ENCODE peak calls at places on chromosome 9, in eight cellular contexts. C, L, N, D, U, K, M and X are unnamed samples.

GRCh38 chr9:676780-677458 is 164.6 kb upstream of the DMRT1 start:
- DNase-seq in D (no peak), C (no peak), N (no peak), L (no peak), M (no peak), K (no peak), U (no peak), X (no peak)

GRCh38 chr9:100730126-100730525 is 152.2 kb downstream of the CAVIN4 start:
- DNase-seq in K (no peak), M (no peak), L (no peak), C (no peak), D (no peak), U (no peak), N (no peak), X (no peak)

GRCh38 chr9:134483361-134484184 is 157.3 kb downstream of the RXRA start:
- DNase-seq in D (no peak), K (no peak), N (peak; percentile 3), L (no peak), M (no peak), U (no peak), C (no peak), X (peak; percentile 49)

GRCh38 chr9:7117676-7118561 is 360.1 kb downstream of the KDM4C start:
- DNase-seq in L (no peak), U (no peak), N (no peak), C (no peak), K (peak; percentile 84), M (peak; percentile 3), D (no peak), X (no peak)

GRCh38 chr9:30293231-30293630 is 2091.2 kb upstream of the ACO1 start:
- DNase-seq in U (no peak), K (no peak), L (no peak), C (no peak), D (no peak), M (no peak), N (no peak), X (no peak)

GRCh38 chr9:79129865-79130480 is 441.8 kb upstream of the TLE4 start:
- DNase-seq in N (peak; percentile 75), U (peak; percentile 70), K (peak; percentile 84), L (peak; percentile 62), D (peak; percentile 60), M (peak; percentile 45), C (peak; percentile 52), X (peak; percentile 46)

GRCh38 chr9:135622415-135623020 is 16.8 kb downstream of the GLT6D1 start:
- DNase-seq in K (no peak), C (no peak), N (no peak), M (no peak), L (no peak), D (no peak), U (no peak), X (no peak)

GRCh38 chr9:776086-776485 is 65.4 kb upstream of the DMRT1 start:
- DNase-seq in U (no peak), C (no peak), L (no peak), M (no peak), D (no peak), N (no peak), K (no peak), X (no peak)

GRCh38 chr9:136016882-136017812 is 56.0 kb upstream of the UBAC1 start:
- DNase-seq in D (no peak), M (no peak), K (no peak), L (no peak), C (no peak), U (peak; percentile 31), N (peak; percentile 22), X (no peak)

GRCh38 chr9:132585954-132586829 is 3.8 kb downstream of the BARHL1 start:
- DNase-seq in D (no peak), M (peak; percentile 26), K (no peak), C (no peak), N (no peak), L (no peak), U (no peak), X (no peak)

GRCh38 chr9:136488247-136489214 is 5.7 kb upstream of the SEC16A start:
- DNase-seq in M (no peak), N (peak; percentile 65), U (peak; percentile 81), L (peak; percentile 77), C (peak; percentile 77), K (peak; percentile 76), D (peak; percentile 62), X (peak; percentile 64)

GRCh38 chr9:118331622-118332045 is 627.4 kb downstream of the TLR4 start:
- DNase-seq in U (no peak), C (peak; percentile 48), K (no peak), D (no peak), N (no peak), M (no peak), L (no peak), X (peak; percentile 30)

GRCh38 chr9:114310471-114311450 is 12.1 kb upstream of the ORM1 start:
- DNase-seq in K (no peak), L (peak; percentile 14), U (no peak), C (peak; percentile 11), N (no peak), D (no peak), M (no peak), X (no peak)

GRCh38 chr9:113178087-113178486 is 27.3 kb downstream of the SLC31A2 start:
- DNase-seq in L (no peak), U (no peak), N (no peak), D (no peak), C (no peak), M (no peak), K (peak; percentile 41), X (no peak)

GRCh38 chr9:112532427-112532826 is 45.8 kb downstream of the KIAA1958 start:
- DNase-seq in C (no peak), U (no peak), L (peak; percentile 80), N (no peak), K (peak; percentile 56), M (no peak), D (no peak), X (peak; percentile 63)

GRCh38 chr9:13513262-13513661 is 233.8 kb upstream of the MPDZ start:
- DNase-seq in M (no peak), C (no peak), L (no peak), U (no peak), K (no peak), N (no peak), D (no peak), X (no peak)

GRCh38 chr9:128203842-128204551 is 818 bp downstream of the DNM1 start:
- DNase-seq in K (peak; percentile 61), L (no peak), M (peak; percentile 21), C (no peak), U (peak; percentile 22), D (no peak), N (peak; percentile 69), X (peak; percentile 77)

GRCh38 chr9:76591256-76591950 is 132.4 kb downstream of the GCNT1 start:
- DNase-seq in U (no peak), K (peak; percentile 61), M (no peak), C (no peak), L (no peak), N (no peak), D (no peak), X (no peak)

GRCh38 chr9:102867488-102867887 is 127.6 kb upstream of the CYLC2 start:
- DNase-seq in C (peak; percentile 14), M (no peak), K (no peak), N (no peak), D (no peak), U (no peak), L (no peak), X (peak; percentile 13)

GRCh38 chr9:131119600-131119999 is 5.8 kb upstream of the NUP214 start:
- DNase-seq in N (no peak), K (no peak), M (no peak), D (no peak), L (no peak), C (no peak), U (no peak), X (no peak)

GRCh38 chr9:13816837-13817236 is 497.1 kb downstream of the NFIB start:
- DNase-seq in K (no peak), C (no peak), N (no peak), D (no peak), L (no peak), M (no peak), U (no peak), X (no peak)

GRCh38 chr9:101727621-101728524 is 10.6 kb downstream of the GRIN3A start:
- DNase-seq in D (no peak), N (no peak), C (no peak), L (no peak), U (peak; percentile 47), K (peak; percentile 40), M (peak; percentile 34), X (no peak)

GRCh38 chr9:1759901-1760300 is 255.2 kb upstream of the SMARCA2 start:
- DNase-seq in U (no peak), C (no peak), K (no peak), D (no peak), L (no peak), N (no peak), M (no peak), X (no peak)

GRCh38 chr9:37555786-37556185 is 20.4 kb downstream of the FBXO10 start:
- DNase-seq in K (peak; percentile 60), N (no peak), C (no peak), M (no peak), L (no peak), U (no peak), D (no peak), X (no peak)

GRCh38 chr9:131667576-131667975 is 72.3 kb downstream of the RAPGEF1 start:
- DNase-seq in K (no peak), L (no peak), D (no peak), C (no peak), U (no peak), N (no peak), M (no peak), X (no peak)

GRCh38 chr9:5178126-5178805 is 7.2 kb downstream of the INSL6 start:
- DNase-seq in K (no peak), D (no peak), C (no peak), L (no peak), U (no peak), M (no peak), N (no peak), X (no peak)

GRCh38 chr9:133886563-133887501 is 105.3 kb downstream of the VAV2 start:
- DNase-seq in N (no peak), M (peak; percentile 64), D (no peak), C (no peak), L (no peak), K (no peak), U (no peak), X (no peak)

GRCh38 chr9:35763803-35764202 is 9.7 kb upstream of the MSMP start:
- DNase-seq in U (no peak), K (no peak), C (no peak), N (no peak), L (no peak), M (no peak), D (no peak), X (no peak)

GRCh38 chr9:95506438-95506691 is 10.4 kb downstream of the PTCH1 start:
- DNase-seq in K (peak; percentile 72), L (peak; percentile 51), D (no peak), C (peak; percentile 40), M (no peak), N (peak; percentile 60), U (peak; percentile 39), X (peak; percentile 82)

GRCh38 chr9:15975101-15975778 is 422.4 kb downstream of the CCDC171 start:
- DNase-seq in K (no peak), U (no peak), M (no peak), D (no peak), L (no peak), C (no peak), N (no peak), X (no peak)

GRCh38 chr9:32378993-32379729 is 5.3 kb upstream of the ACO1 start:
- DNase-seq in U (peak; percentile 55), N (peak; percentile 59), D (no peak), C (peak; percentile 55), M (peak; percentile 73), L (peak; percentile 59), K (peak; percentile 94), X (no peak)

GRCh38 chr9:3876553-3876952 is 350.8 kb upstream of the RFX3 start:
- DNase-seq in L (no peak), N (no peak), C (no peak), D (no peak), U (no peak), K (no peak), M (no peak), X (no peak)

GRCh38 chr9:7103382-7104170 is 345.8 kb downstream of the KDM4C start:
- DNase-seq in U (peak; percentile 8), N (no peak), D (no peak), C (no peak), M (no peak), L (no peak), K (peak; percentile 5), X (no peak)